ENCODE peak calls at places on chromosomes 4 and X, in five cellular contexts. U is H9, W is neuronal stem cell, T is H1, X is trophoblast cell. J is an unnamed sample.

GRCh38 chrX:79573760-79574159 is 206.6 kb upstream of the ITM2A start:
- DNase-seq in U (no peak), T (no peak), X (no peak), W (no peak), J (no peak)

GRCh38 chrX:20527458-20528099 is 260.9 kb upstream of the RPS6KA3 start:
- DNase-seq in X (no peak), W (no peak), T (no peak), U (no peak), J (peak)

GRCh38 chr4:101439926-101440325 is 92.6 kb upstream of the PPP3CA start:
- DNase-seq in T (no peak), U (no peak), X (no peak), W (no peak), J (no peak)

GRCh38 chr4:52568351-52568750 is 90.8 kb downstream of the USP46 start:
- DNase-seq in U (no peak), T (no peak), W (no peak), X (no peak), J (no peak)

GRCh38 chr4:33715996-33716395 is 2528.3 kb downstream of the ARAP2 start:
- DNase-seq in U (no peak), X (no peak), W (no peak), T (no peak), J (peak)

GRCh38 chrX:38578152-38578551 is 16.8 kb downstream of the TSPAN7 start:
- DNase-seq in X (no peak), T (no peak), U (no peak), W (no peak), J (no peak)

GRCh38 chrX:85244411-85245210 is 820 bp downstream of the ZNF711 start:
- DNase-seq in X (no peak), T (no peak), W (peak), U (no peak), J (peak)

GRCh38 chrX:17242470-17242869 is 132.5 kb upstream of the NHS start:
- DNase-seq in T (peak), U (no peak), W (peak), X (peak), J (peak)

GRCh38 chrX:69083785-69084184 is 81.5 kb downstream of the PJA1 start:
- DNase-seq in W (no peak), X (no peak), U (no peak), T (no peak), J (no peak)

GRCh38 chr4:145155268-145155870 is 25.0 kb downstream of the OTUD4 start:
- DNase-seq in U (no peak), T (no peak), X (no peak), W (no peak), J (no peak)

GRCh38 chr4:119550857-119551532 is 77.6 kb downstream of the PDE5A start:
- DNase-seq in X (no peak), W (peak), T (no peak), U (no peak), J (peak)

GRCh38 chrX:119497185-119497584 is 28.9 kb downstream of the SLC25A5 start:
- DNase-seq in T (no peak), X (no peak), U (no peak), W (no peak), J (no peak)

GRCh38 chrX:120536056-120536455 is 24.7 kb downstream of the CUL4B start:
- DNase-seq in T (no peak), W (no peak), X (no peak), U (no peak), J (no peak)

GRCh38 chrX:135522132-135522530 is 1.7 kb downstream of the INTS6L start:
- DNase-seq in W (no peak), U (no peak), T (no peak), X (no peak), J (no peak)

GRCh38 chr4:99845708-99846469 is 29.3 kb downstream of the DAPP1 start:
- DNase-seq in T (no peak), W (no peak), X (no peak), U (no peak), J (no peak)

GRCh38 chrX:39249999-39250398 is 448.7 kb downstream of the MID1IP1 start:
- DNase-seq in W (no peak), U (no peak), T (no peak), X (no peak), J (no peak)

GRCh38 chrX:15755091-15755490 is 17.0 kb downstream of the CA5B start:
- DNase-seq in W (no peak), T (no peak), U (no peak), X (peak), J (no peak)

GRCh38 chr4:39124885-39125599 is 57.3 kb upstream of the WDR19 start:
- DNase-seq in X (no peak), W (no peak), U (no peak), T (no peak), J (no peak)

GRCh38 chrX:70456256-70456655 is 11.6 kb downstream of the DLG3 start:
- DNase-seq in T (no peak), X (no peak), W (no peak), U (no peak), J (peak)

GRCh38 chr4:186934841-186935443 is 211.3 kb upstream of the FAT1 start:
- DNase-seq in X (peak), W (no peak), U (no peak), T (no peak), J (peak)

GRCh38 chrX:120269379-120270035 is 18.9 kb downstream of the ZBTB33 start:
- DNase-seq in X (no peak), T (no peak), U (no peak), W (no peak), J (peak)

GRCh38 chr4:337932-338758 is 531 bp downstream of the ZNF141 start:
- DNase-seq in U (no peak), W (no peak), X (peak), T (no peak), J (peak)

GRCh38 chrX:56803849-56804681 is 75.0 kb downstream of the NBDY start:
- DNase-seq in X (no peak), U (no peak), W (no peak), T (no peak), J (no peak)

GRCh38 chrX:30906726-30907125 is 17.7 kb upstream of the TAB3 start:
- DNase-seq in X (peak), T (no peak), W (no peak), U (no peak), J (no peak)

GRCh38 chrX:49171752-49172279 is at the start of gene PLP2:
- DNase-seq in W (no peak), U (no peak), X (peak), T (no peak), J (peak)

GRCh38 chrX:2504706-2505332 is 4.0 kb upstream of the DHRSX start:
- DNase-seq in W (no peak), X (no peak), T (no peak), U (no peak), J (no peak)

GRCh38 chrX:135421932-135422809 is at the start of gene SMIM10L2A:
- DNase-seq in W (no peak), X (no peak), U (no peak), T (no peak), J (no peak)

GRCh38 chr4:121898150-121898549 is 27.9 kb upstream of the BBS7 start:
- DNase-seq in X (no peak), T (no peak), U (no peak), W (no peak), J (no peak)

GRCh38 chrX:72269671-72270251 is 7.3 kb downstream of the RPS4X start:
- DNase-seq in U (no peak), T (no peak), X (no peak), W (no peak), J (peak)

GRCh38 chr4:61086979-61087378 is 113.1 kb upstream of the ADGRL3 start:
- DNase-seq in T (no peak), X (no peak), U (no peak), W (no peak), J (no peak)

GRCh38 chr4:61085534-61085933 is 114.6 kb upstream of the ADGRL3 start:
- DNase-seq in X (no peak), W (no peak), T (no peak), U (no peak), J (no peak)

GRCh38 chr4:61086357-61086756 is 113.8 kb upstream of the ADGRL3 start:
- DNase-seq in W (no peak), X (no peak), T (no peak), U (no peak), J (no peak)
- H2BK12ac ChIP-seq in W (no peak), X (no peak), T (no peak), U (no peak), J (no peak)

GRCh38 chr4:87390931-87391782 is at the start of gene HSD17B11:
- DNase-seq in U (peak), X (peak), T (peak), W (peak), J (peak)
- H4K91ac ChIP-seq in U (no peak), X (peak), T (no peak), W (no peak), J (no peak)

GRCh38 chr4:147583876-147584275 is 33.3 kb upstream of the TMEM184C start:
- DNase-seq in U (no peak), X (no peak), T (no peak), W (no peak), J (no peak)
- H2BK12ac ChIP-seq in U (no peak), X (no peak), T (no peak), W (no peak), J (no peak)

GRCh38 chr4:140635606-140636005 is 66.8 kb upstream of the UCP1 start:
- DNase-seq in X (peak), T (no peak), W (no peak), U (peak), J (no peak)
- H4K91ac ChIP-seq in X (peak), T (no peak), W (no peak), U (no peak), J (peak)

GRCh38 chrX:21799767-21800166 is 39.6 kb upstream of the MBTPS2 start:
- DNase-seq in W (no peak), X (no peak), T (no peak), U (no peak), J (peak)
- H2BK12ac ChIP-seq in W (no peak), X (peak), T (no peak), U (no peak), J (no peak)

J was measured in mesenchymal stem cell.